ENCODE peak calls at places on chromosome 2, in five cellular contexts. U, V, O, I and L are unnamed samples.

GRCh38 chr2:70440621-70441020 is 113.0 kb downstream of the TGFA start:
- DNase-seq in U (no peak), V (no peak), O (no peak), I (no peak), L (no peak)

GRCh38 chr2:129248183-129248582 is 731.3 kb upstream of the RAB6C start:
- DNase-seq in U (no peak), V (no peak), O (no peak), I (no peak), L (no peak)

GRCh38 chr2:38268691-38269309 is 108.3 kb downstream of the ATL2 start:
- DNase-seq in U (no peak), V (no peak), O (no peak), I (no peak), L (no peak)

GRCh38 chr2:7429733-7430132 is 512.5 kb downstream of the RNF144A start:
- DNase-seq in U (no peak), V (no peak), O (no peak), I (no peak), L (no peak)

GRCh38 chr2:217723078-217723477 is 279.7 kb downstream of the TNS1 start:
- DNase-seq in U (no peak), V (no peak), O (no peak), I (no peak), L (no peak)

GRCh38 chr2:149418065-149418464 is 87.7 kb downstream of the LYPD6 start:
- DNase-seq in U (no peak), V (no peak), O (no peak), I (no peak), L (no peak)

GRCh38 chr2:52995439-52995838 is 772.2 kb upstream of the CHAC2 start:
- DNase-seq in U (no peak), V (no peak), O (no peak), I (no peak), L (no peak)

GRCh38 chr2:25590921-25591505 is 82.4 kb downstream of the DTNB start:
- DNase-seq in U (no peak), V (no peak), O (no peak), I (no peak), L (no peak)

GRCh38 chr2:133591164-133591563 is 22.9 kb upstream of the NCKAP5 start:
- DNase-seq in U (peak), V (peak), O (no peak), I (no peak), L (no peak)

GRCh38 chr2:172452845-172453244 is 25.5 kb downstream of the ITGA6 start:
- DNase-seq in U (no peak), V (no peak), O (no peak), I (no peak), L (no peak)

GRCh38 chr2:184067502-184067901 is 530.8 kb upstream of the ZNF804A start:
- DNase-seq in U (no peak), V (no peak), O (peak), I (no peak), L (no peak)

GRCh38 chr2:138814123-138814883 is 34.1 kb upstream of the NXPH2 start:
- DNase-seq in U (peak), V (no peak), O (no peak), I (no peak), L (no peak)

GRCh38 chr2:20627712-20628380 is 23.1 kb downstream of the HS1BP3 start:
- DNase-seq in U (no peak), V (peak), O (no peak), I (peak), L (no peak)

GRCh38 chr2:219171231-219171651 is 1.4 kb upstream of the SLC23A3 start:
- DNase-seq in U (peak), V (peak), O (peak), I (no peak), L (peak)

GRCh38 chr2:217463402-217464075 is 539.3 kb downstream of the TNS1 start:
- DNase-seq in U (no peak), V (no peak), O (no peak), I (no peak), L (peak)

GRCh38 chr2:23607925-23608324 is 222.9 kb downstream of the KLHL29 start:
- DNase-seq in U (no peak), V (no peak), O (no peak), I (no peak), L (no peak)

GRCh38 chr2:41038408-41038807 is 586.5 kb upstream of the SLC8A1 start:
- DNase-seq in U (no peak), V (no peak), O (no peak), I (no peak), L (no peak)

GRCh38 chr2:215698566-215698965 is 262.7 kb upstream of the FN1 start:
- DNase-seq in U (no peak), V (no peak), O (no peak), I (no peak), L (no peak)

GRCh38 chr2:55923091-55923977 is at the start of gene EFEMP1:
- DNase-seq in U (peak), V (peak), O (peak), I (peak), L (peak)

DNA sequence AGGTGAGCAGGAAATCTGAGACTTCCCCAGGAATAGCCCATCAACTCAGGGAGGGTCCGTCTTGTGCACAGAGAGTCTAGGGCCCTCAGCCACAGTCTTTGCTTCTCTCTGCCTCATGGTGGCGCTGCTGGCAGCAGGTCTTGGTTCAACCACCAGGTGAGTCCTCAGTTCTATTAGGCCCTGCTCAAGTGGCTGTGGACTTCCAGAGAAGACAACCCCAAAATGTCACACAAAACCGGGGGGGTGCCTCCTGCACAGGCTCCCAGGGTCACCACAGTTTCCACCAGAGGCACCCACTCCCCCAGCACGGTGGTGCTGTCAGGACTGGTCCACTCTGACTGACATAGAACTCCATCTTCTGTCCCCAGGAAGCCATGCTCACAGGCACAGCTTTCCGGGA is 2.4 kb upstream of the CHRNG start:
- DNase-seq in U (no peak), V (peak), O (peak), I (peak), L (no peak)
- TF ChIP-seq CTCF in U (peak), V (no peak), O (peak), I (peak), L (peak)

GRCh38 chr2:85477884-85478283 is 59.4 kb downstream of the SH2D6 start:
- DNase-seq in U (no peak), V (no peak), O (no peak), I (no peak), L (no peak)
- TF ChIP-seq CTCF in U (no peak), V (no peak), O (no peak), I (no peak), L (no peak)

DNA sequence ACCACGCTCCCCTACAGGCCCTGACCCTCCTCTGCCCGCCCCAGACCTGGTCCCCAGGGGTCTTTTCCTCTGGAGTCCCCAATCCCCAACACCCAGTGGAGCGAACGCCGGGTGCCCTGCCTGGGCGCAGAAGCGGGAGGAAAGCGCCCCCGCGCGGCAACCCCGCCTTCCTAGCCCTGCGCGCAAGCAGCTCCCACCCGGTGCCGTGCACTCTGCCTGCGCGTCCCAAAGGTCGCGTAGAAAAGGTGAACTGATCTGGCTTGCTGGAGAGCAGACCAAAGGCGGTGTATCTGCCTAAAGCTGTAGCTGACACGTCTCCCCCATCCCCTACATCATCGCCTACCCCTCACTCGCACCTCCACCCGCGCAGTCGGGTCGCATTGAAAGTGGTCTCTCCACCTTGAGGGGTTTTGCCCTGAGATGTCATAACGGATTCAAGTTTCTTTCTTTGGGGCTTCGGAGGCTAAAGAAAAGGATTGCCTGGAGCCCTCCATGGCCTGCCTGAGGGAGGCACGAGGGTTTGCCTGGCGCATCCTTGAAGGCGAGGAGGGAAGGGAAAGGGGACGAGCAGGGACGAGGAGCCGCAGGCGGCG is 5.7 kb downstream of the GAD1 start:
- DNase-seq in U (no peak), V (no peak), O (peak), I (no peak), L (peak)
- TF ChIP-seq CTCF in U (no peak), V (peak), O (peak), I (peak), L (peak)

GRCh38 chr2:102841107-102841840 is 79.4 kb downstream of the TMEM182 start:
- DNase-seq in U (peak), V (peak), O (peak), I (no peak), L (peak)
- TF ChIP-seq CTCF in U (peak), V (peak), O (no peak), I (peak), L (peak)

GRCh38 chr2:28956890-28957289 is 24.2 kb upstream of the TOGARAM2 start:
- DNase-seq in U (no peak), V (no peak), O (peak), I (no peak), L (no peak)
- TF ChIP-seq CTCF in U (no peak), V (peak), O (peak), I (peak), L (peak)